ENCODE peak calls at places on chromosomes 1 and 21, in four cellular contexts. F, X, P and Z are unnamed samples.

GRCh38 chr1:62263006-62263812 is 56.0 kb downstream of the KANK4 start:
- DNase-seq in F (no peak), X (no peak), P (no peak), Z (no peak)

GRCh38 chr1:183757061-183757460 is 47.9 kb upstream of the RGL1 start:
- DNase-seq in F (peak; percentile 25), X (no peak), P (no peak), Z (no peak)

GRCh38 chr1:189851806-189852367 is 625.8 kb downstream of the BRINP3 start:
- DNase-seq in F (no peak), X (no peak), P (no peak), Z (no peak)

GRCh38 chr1:154971341-154971998 is 923 bp upstream of the SHC1 start:
- DNase-seq in F (no peak), X (peak; percentile 74), P (peak; percentile 55), Z (peak; percentile 65)

GRCh38 chr21:46422636-46423241 is 36.0 kb upstream of the DIP2A start:
- DNase-seq in F (no peak), X (peak; percentile 8), P (no peak), Z (no peak)

GRCh38 chr1:222792744-222793143 is 22.1 kb upstream of the DISP1 start:
- DNase-seq in F (no peak), X (no peak), P (no peak), Z (no peak)

GRCh38 chr1:13817906-13818305 is 117.9 kb downstream of the PRDM2 start:
- DNase-seq in F (no peak), X (no peak), P (peak; percentile 2), Z (no peak)

GRCh38 chr1:43293896-43294760 is 6.7 kb upstream of the TIE1 start:
- DNase-seq in F (peak; percentile 30), X (no peak), P (no peak), Z (no peak)

GRCh38 chr1:36328088-36328480 is 4.6 kb upstream of the EVA1B start:
- DNase-seq in F (no peak), X (no peak), P (no peak), Z (no peak)

GRCh38 chr1:175073633-175074032 is 6.0 kb downstream of the TNN start:
- DNase-seq in F (no peak), X (no peak), P (no peak), Z (no peak)

GRCh38 chr1:203273869-203274602 is 31.3 kb upstream of the BTG2 start:
- DNase-seq in F (no peak), X (peak; percentile 72), P (no peak), Z (peak; percentile 63)

GRCh38 chr1:117070124-117070523 is 10.0 kb downstream of the TTF2 start:
- DNase-seq in F (no peak), X (no peak), P (no peak), Z (no peak)

GRCh38 chr1:46166521-46167462 is 8.1 kb upstream of the TSPAN1 start:
- DNase-seq in F (no peak), X (peak; percentile 74), P (peak; percentile 48), Z (peak; percentile 86)

GRCh38 chr1:216632980-216633379 is 90.2 kb downstream of the ESRRG start:
- DNase-seq in F (no peak), X (no peak), P (no peak), Z (no peak)

GRCh38 chr1:63773815-63774616 is at the start of gene ROR1:
- DNase-seq in F (peak; percentile 65), X (peak; percentile 93), P (peak; percentile 93), Z (peak; percentile 92)

GRCh38 chr1:24298606-24299005 is 20.6 kb upstream of the GRHL3 start:
- DNase-seq in F (no peak), X (no peak), P (no peak), Z (no peak)

GRCh38 chr1:153525088-153525713 is 10.6 kb downstream of the S100A6 start:
- DNase-seq in F (no peak), X (peak; percentile 50), P (no peak), Z (peak; percentile 40)

GRCh38 chr1:16352842-16353535 is 709 bp upstream of the FBXO42 start:
- DNase-seq in F (no peak), X (no peak), P (peak; percentile 16), Z (no peak)

GRCh38 chr1:239997515-239998311 is 94.0 kb upstream of the FMN2 start:
- DNase-seq in F (no peak), X (no peak), P (peak; percentile 18), Z (no peak)
- H3K4me3 ChIP-seq in F (peak overlapping the region; percentile 28), X (peak overlapping the region; percentile 22), P (no peak overlapping the region), Z (peak overlapping the region; percentile 42)

GRCh38 chr1:151720190-151720953 is 950 bp upstream of the RIIAD1 start:
- DNase-seq in F (no peak), X (no peak), P (no peak), Z (no peak)

GRCh38 chr1:151723726-151724370 is 2.5 kb downstream of the RIIAD1 start:
- DNase-seq in F (no peak), X (no peak), P (no peak), Z (no peak)

GRCh38 chr1:151720974-151721787 is at the start of gene RIIAD1:
- DNase-seq in F (no peak), X (peak; percentile 62), P (peak; percentile 23), Z (peak; percentile 50)

GRCh38 chr1:151718666-151719065 is 2.1 kb upstream of the CELF3 start:
- DNase-seq in F (no peak), X (no peak), P (no peak), Z (no peak)

GRCh38 chr1:151721788-151722510 is 627 bp downstream of the RIIAD1 start:
- DNase-seq in F (no peak), X (no peak), P (no peak), Z (no peak)
- TF ChIP-seq CTCF in F (no peak), X (no peak), P (no peak), Z (no peak)

GRCh38 chr1:56032276-56032675 is 547.1 kb downstream of the PLPP3 start:
- DNase-seq in F (no peak), X (no peak), P (no peak), Z (no peak)
- H3K4me3 ChIP-seq in F (no peak overlapping the region), X (no peak overlapping the region), P (no peak overlapping the region), Z (no peak overlapping the region)

GRCh38 chr21:28641731-28642130 is 350.9 kb downstream of the LTN1 start:
- DNase-seq in F (no peak), X (no peak), P (no peak), Z (no peak)
- TF ChIP-seq CTCF in F (no peak), X (no peak), P (no peak), Z (no peak)

DNA sequence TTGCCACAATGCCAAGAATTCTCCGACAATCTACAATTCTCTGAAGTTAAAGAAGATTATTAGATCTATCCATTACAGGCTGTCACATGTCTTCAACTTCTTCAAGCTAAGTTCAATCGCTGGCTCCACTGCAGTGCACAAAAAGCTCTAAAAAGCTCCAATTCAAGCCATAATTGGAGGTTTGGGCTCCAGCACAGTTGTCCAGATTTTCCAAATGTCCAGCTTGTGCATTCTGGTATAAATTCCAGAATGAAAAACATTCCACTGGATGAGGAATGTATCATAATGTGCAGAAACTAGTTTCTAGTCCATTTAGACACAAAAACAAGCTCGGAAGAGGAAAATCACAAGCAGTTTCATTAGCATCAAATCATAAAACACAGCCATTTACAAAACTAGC is 138.6 kb downstream of the NRIP1 start:
- DNase-seq in F (no peak), X (no peak), P (no peak), Z (no peak)
- H3K4me3 ChIP-seq in F (no peak overlapping the region), X (no peak overlapping the region), P (no peak overlapping the region), Z (no peak overlapping the region)

DNA sequence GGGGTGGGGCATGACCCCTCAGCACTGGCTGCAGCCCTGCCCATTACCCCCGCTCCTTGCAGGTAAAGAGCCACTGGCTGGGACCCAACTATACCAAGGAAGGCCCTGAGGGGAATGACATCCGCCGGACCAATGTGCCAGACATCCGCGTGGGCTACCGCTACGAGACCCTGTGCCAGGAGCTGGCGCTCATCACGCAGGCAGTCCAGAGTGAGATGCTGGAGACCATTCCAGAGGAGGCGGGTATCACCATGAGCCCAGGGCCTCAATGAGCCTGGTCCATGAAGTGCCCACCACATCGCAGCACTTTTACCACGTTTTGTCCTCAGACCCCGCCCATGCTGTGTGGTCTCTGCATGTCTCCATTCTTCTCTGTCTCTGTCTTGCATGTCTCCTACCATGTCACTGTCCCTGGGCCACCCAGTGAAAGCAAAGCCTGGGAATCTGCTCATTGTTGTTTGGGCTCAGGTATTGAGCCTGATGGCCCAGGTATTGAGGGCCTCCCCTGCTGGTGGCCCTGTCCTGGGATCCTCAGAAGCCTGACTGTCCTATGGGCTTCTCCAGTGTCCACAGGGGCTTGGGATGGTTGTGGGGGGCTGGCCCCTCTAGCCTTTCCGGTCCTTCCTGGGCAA is 11.4 kb downstream of the AMPD2 start:
- DNase-seq in F (no peak), X (no peak), P (no peak), Z (no peak)
- TF ChIP-seq CTCF in F (no peak), X (no peak), P (no peak), Z (no peak)

DNA sequence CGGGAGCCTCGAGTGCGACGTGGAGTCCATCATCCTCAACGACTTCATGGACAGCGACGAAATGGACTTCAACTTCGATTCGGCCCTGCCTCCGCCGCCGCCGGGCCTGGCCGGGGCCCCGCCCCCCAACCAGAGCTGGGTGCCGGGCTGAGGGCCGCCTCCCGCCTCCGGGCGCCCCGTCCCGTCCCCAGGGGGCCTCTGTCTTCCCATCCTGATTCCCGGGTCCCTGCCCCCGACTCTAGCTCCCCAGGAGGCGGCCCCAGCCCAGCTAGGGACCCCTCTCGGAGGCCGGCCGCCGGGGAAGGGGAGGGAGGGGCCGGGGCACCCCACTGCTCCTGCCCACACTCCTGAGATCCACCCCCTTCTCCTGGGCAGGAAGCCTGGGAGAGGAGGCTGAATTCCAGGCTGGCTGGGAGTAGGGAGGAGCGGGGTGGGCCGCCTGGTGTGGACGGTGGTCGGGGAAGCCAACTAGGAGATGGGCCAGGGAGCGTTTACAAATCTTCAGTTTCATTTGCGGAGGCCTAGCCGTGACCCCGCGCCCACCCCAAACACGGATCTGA is 21.4 kb downstream of the FOXO6 start:
- DNase-seq in F (no peak), X (peak; percentile 72), P (peak; percentile 59), Z (peak; percentile 57)
- H3K4me3 ChIP-seq in F (peak overlapping the region; percentile 34), X (peak overlapping the region; percentile 64), P (no peak overlapping the region), Z (peak overlapping the region; percentile 69)

GRCh38 chr1:239084459-239085080 is 301.8 kb upstream of the CHRM3 start:
- DNase-seq in F (no peak), X (no peak), P (no peak), Z (no peak)
- TF ChIP-seq CTCF in F (no peak), X (no peak), P (no peak), Z (no peak)

GRCh38 chr1:34532113-34532512 is 222.7 kb upstream of the GJB5 start:
- DNase-seq in F (no peak), X (no peak), P (no peak), Z (no peak)

GRCh38 chr1:34529935-34530859 is 224.7 kb upstream of the GJB5 start:
- DNase-seq in F (no peak), X (no peak), P (no peak), Z (no peak)
- H3K4me3 ChIP-seq in F (no peak overlapping the region), X (no peak overlapping the region), P (no peak overlapping the region), Z (no peak overlapping the region)

GRCh38 chr1:59779949-59780348 is 34.8 kb upstream of the HOOK1 start:
- DNase-seq in F (no peak), X (no peak), P (no peak), Z (no peak)
- TF ChIP-seq CTCF in F (peak; percentile 24), X (peak; percentile 8), P (no peak), Z (no peak)